ENCODE peak calls at places on chromosomes 12 and 14, in ten cellular contexts. G is DMS79; W is SIG-M5; P is activated T-cell treated with anti-CD3 and anti-CD28 coated beads, Interleukin-2, amount 50 U/mL, for 72 hours; V is cardiac fibroblast; J is SK-MEL-5; B is pulmonary artery endothelial cell; A is brain microvascular endothelial cell; Y is T-helper 1 cell; N is HT-29. D is an unnamed sample.

GRCh38 chr14:81694419-81694818 is 160.8 kb upstream of the SEL1L start:
- DNase-seq in B (no peak), J (no peak), W (no peak), G (no peak), A (no peak), V (no peak), N (no peak), Y (no peak), P (no peak), D (no peak)

GRCh38 chr14:101120636-101121398 is 217.3 kb upstream of the RTL1 start:
- DNase-seq in J (no peak), B (no peak), W (peak), G (no peak), Y (no peak), N (no peak), A (no peak), V (no peak), P (peak), D (no peak)

GRCh38 chr14:22847661-22848341 is 11.4 kb downstream of the MMP14 start:
- DNase-seq in J (peak), G (no peak), P (no peak), Y (no peak), N (no peak), V (peak), B (no peak), A (peak), W (no peak), D (no peak)

GRCh38 chr14:105861985-105862465 is 335.6 kb downstream of the TMEM121 start:
- DNase-seq in Y (peak), W (no peak), A (no peak), N (no peak), J (no peak), P (peak), V (no peak), B (no peak), G (peak), D (no peak)

GRCh38 chr12:110270125-110270962 is 10.7 kb upstream of the ATP2A2 start:
- DNase-seq in A (peak), V (peak), P (no peak), Y (no peak), N (peak), W (no peak), J (peak), B (no peak), G (no peak), D (no peak)

GRCh38 chr14:62031504-62031903 is 269.3 kb downstream of the SNAPC1 start:
- DNase-seq in A (no peak), Y (no peak), P (no peak), J (no peak), G (no peak), W (no peak), V (no peak), B (no peak), N (no peak), D (no peak)

GRCh38 chr12:78002878-78003277 is 172.2 kb downstream of the NAV3 start:
- DNase-seq in Y (no peak), B (no peak), J (peak), G (no peak), A (no peak), N (peak), P (no peak), V (peak), W (no peak), D (peak)

GRCh38 chr12:17976202-17976601 is 113.8 kb downstream of the RERGL start:
- DNase-seq in A (peak), J (peak), W (no peak), V (no peak), G (no peak), Y (no peak), N (peak), B (no peak), P (no peak), D (no peak)

GRCh38 chr12:50488801-50489200 is 16.0 kb upstream of the DIP2B start:
- DNase-seq in B (no peak), G (no peak), V (no peak), P (no peak), N (no peak), Y (no peak), J (no peak), W (no peak), A (no peak), D (no peak)

GRCh38 chr14:71362920-71363584 is 455.8 kb downstream of the PCNX1 start:
- DNase-seq in W (no peak), B (no peak), Y (no peak), G (no peak), J (no peak), A (peak), N (no peak), P (no peak), V (peak), D (peak)

GRCh38 chr12:132600048-132601032 is 10.0 kb downstream of the LRCOL1 start:
- DNase-seq in N (peak), Y (peak), G (peak), P (peak), A (peak), V (peak), W (no peak), B (no peak), J (peak), D (no peak)

GRCh38 chr14:53399057-53399456 is 245.9 kb upstream of the DDHD1 start:
- DNase-seq in P (no peak), A (peak), J (peak), V (peak), B (no peak), Y (no peak), N (peak), W (no peak), G (no peak), D (no peak)

GRCh38 chr12:77746108-77746507 is 84.6 kb upstream of the NAV3 start:
- DNase-seq in J (peak), N (peak), W (no peak), V (peak), B (peak), Y (no peak), P (no peak), A (peak), G (peak), D (no peak)

GRCh38 chr14:35534884-35535793 is 1.2 kb downstream of the INSM2 start:
- DNase-seq in P (peak), Y (peak), B (peak), N (no peak), J (peak), V (peak), A (peak), G (peak), W (no peak), D (no peak)

GRCh38 chr12:26767116-26767515 is 65.9 kb downstream of the ITPR2 start:
- DNase-seq in B (no peak), W (no peak), G (no peak), A (no peak), J (no peak), V (no peak), Y (no peak), N (peak), P (no peak), D (no peak)

GRCh38 chr14:64682173-64682710 is 22.0 kb upstream of the PLEKHG3 start:
- DNase-seq in W (no peak), Y (no peak), A (peak), G (no peak), B (no peak), V (peak), P (no peak), N (no peak), J (peak), D (no peak)

GRCh38 chr12:125162489-125163028 is 97.3 kb downstream of the AACS start:
- DNase-seq in J (no peak), V (no peak), W (no peak), A (no peak), Y (no peak), G (no peak), N (no peak), P (no peak), B (no peak), D (no peak)

GRCh38 chr12:100675432-100675831 is 101.9 kb downstream of the GAS2L3 start:
- DNase-seq in A (peak), N (no peak), V (no peak), G (peak), W (no peak), Y (peak), B (peak), J (peak), P (no peak), D (peak)

D was measured in SK-N-MC.